ENCODE peak calls at places on chromosomes 5 and 9, in seven cellular contexts. U is SK-N-SH, Z is K562, P is HCT116, N is H1, C is HepG2, S is GM12878. I is an unnamed sample.

GRCh38 chr5:72353046-72353445 is 32.9 kb downstream of the PTCD2 start:
- DNase-seq in U (no peak), Z (no peak), P (no peak), N (no peak), C (no peak), S (no peak), I (no peak)

GRCh38 chr5:98763001-98763630 is 10.3 kb upstream of the RGMB start:
- DNase-seq in U (no peak), Z (no peak), P (no peak), N (no peak), C (no peak), S (no peak), I (no peak)

GRCh38 chr5:14752497-14753071 is 88.1 kb downstream of the OTULIN start:
- DNase-seq in U (no peak), Z (no peak), P (no peak), N (no peak), C (peak), S (no peak), I (no peak)

GRCh38 chr5:43304520-43304919 is 8.7 kb downstream of the HMGCS1 start:
- DNase-seq in U (no peak), Z (no peak), P (no peak), N (no peak), C (no peak), S (peak), I (no peak)

GRCh38 chr9:125850763-125851162 is 103.6 kb downstream of the PBX3 start:
- DNase-seq in U (no peak), Z (no peak), P (no peak), N (no peak), C (peak), S (no peak), I (no peak)

GRCh38 chr5:113358696-113359095 is 76.1 kb downstream of the TSSK1B start:
- DNase-seq in U (no peak), Z (no peak), P (no peak), N (no peak), C (no peak), S (no peak), I (no peak)

GRCh38 chr5:150639751-150640150 is 709 bp upstream of the SYNPO start:
- DNase-seq in U (no peak), Z (no peak), P (no peak), N (no peak), C (no peak), S (no peak), I (no peak)

GRCh38 chr5:135373747-135374515 is 25.1 kb downstream of the MACROH2A1 start:
- DNase-seq in U (no peak), Z (no peak), P (no peak), N (no peak), C (peak), S (no peak), I (no peak)

GRCh38 chr5:98770911-98771322 is 2.5 kb upstream of the RGMB start:
- DNase-seq in U (peak), Z (no peak), P (no peak), N (no peak), C (no peak), S (no peak), I (no peak)

GRCh38 chr9:116377179-116377790 is 223.7 kb downstream of the PAPPA start:
- DNase-seq in U (no peak), Z (no peak), P (peak), N (no peak), C (no peak), S (no peak), I (peak)

GRCh38 chr9:2231831-2232230 is 216.7 kb downstream of the SMARCA2 start:
- DNase-seq in U (no peak), Z (no peak), P (no peak), N (no peak), C (no peak), S (no peak), I (no peak)

GRCh38 chr9:34633851-34634550 is 3.6 kb downstream of the SIGMAR1 start:
- DNase-seq in U (peak), Z (peak), P (no peak), N (no peak), C (peak), S (no peak), I (peak)

GRCh38 chr9:16192403-16193017 is 639.7 kb downstream of the CCDC171 start:
- DNase-seq in U (no peak), Z (no peak), P (no peak), N (no peak), C (no peak), S (no peak), I (no peak)

GRCh38 chr5:140072812-140073211 is 29.7 kb upstream of the NRG2 start:
- DNase-seq in U (no peak), Z (no peak), P (no peak), N (no peak), C (no peak), S (no peak), I (no peak)

GRCh38 chr5:17415282-17415681 is 82.7 kb upstream of the TAF11L2 start:
- DNase-seq in U (no peak), Z (no peak), P (no peak), N (no peak), C (no peak), S (no peak), I (no peak)

GRCh38 chr5:13591621-13592020 is 352.9 kb downstream of the DNAH5 start:
- DNase-seq in U (no peak), Z (no peak), P (no peak), N (no peak), C (no peak), S (no peak), I (no peak)

GRCh38 chr9:34863426-34863825 is 94.7 kb upstream of the PHF24 start:
- DNase-seq in U (no peak), Z (no peak), P (no peak), N (no peak), C (no peak), S (no peak), I (no peak)

GRCh38 chr5:108148715-108149139 is 233.2 kb downstream of the FBXL17 start:
- DNase-seq in U (peak), Z (peak), P (no peak), N (no peak), C (peak), S (no peak), I (peak)

DNA sequence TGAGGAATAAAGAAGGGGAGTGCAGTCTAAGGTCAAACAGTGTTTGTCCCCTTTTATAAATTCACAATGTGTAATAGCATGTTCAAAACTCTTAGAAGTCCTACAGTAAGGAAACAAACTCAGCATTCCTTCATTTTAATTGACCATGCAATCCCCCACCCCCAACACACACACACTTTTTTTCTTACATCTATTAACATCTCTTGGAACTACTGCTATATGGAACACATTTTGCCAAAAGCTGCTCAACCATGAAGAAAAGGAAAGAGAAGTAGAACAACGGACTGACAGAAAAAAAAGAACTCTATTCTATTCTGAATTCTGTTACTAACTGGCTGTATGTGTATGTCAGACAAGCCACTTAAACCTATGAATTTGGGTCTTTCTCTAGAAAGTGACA is 2.8 kb upstream of the CTNNAL1 start:
- DNase-seq in U (no peak), Z (no peak), P (no peak), N (no peak), C (no peak), S (no peak), I (no peak)
- TF ChIP-seq SIN3A in U (no peak), Z (no peak), P (no peak), N (no peak), C (no peak), S (no peak), I (no peak)

GRCh38 chr9:132984202-132985062 is 5.9 kb downstream of the GFI1B start:
- DNase-seq in U (no peak), Z (peak), P (no peak), N (no peak), C (no peak), S (no peak), I (no peak)

GRCh38 chr9:132986114-132986513 is 7.6 kb downstream of the GFI1B start:
- DNase-seq in U (no peak), Z (no peak), P (no peak), N (no peak), C (no peak), S (no peak), I (no peak)

GRCh38 chr9:132986586-132986985 is 8.1 kb downstream of the GFI1B start:
- DNase-seq in U (no peak), Z (no peak), P (no peak), N (no peak), C (no peak), S (no peak), I (no peak)

GRCh38 chr9:132985063-132985350 is 6.5 kb downstream of the GFI1B start:
- DNase-seq in U (no peak), Z (no peak), P (no peak), N (no peak), C (no peak), S (no peak), I (no peak)

DNA sequence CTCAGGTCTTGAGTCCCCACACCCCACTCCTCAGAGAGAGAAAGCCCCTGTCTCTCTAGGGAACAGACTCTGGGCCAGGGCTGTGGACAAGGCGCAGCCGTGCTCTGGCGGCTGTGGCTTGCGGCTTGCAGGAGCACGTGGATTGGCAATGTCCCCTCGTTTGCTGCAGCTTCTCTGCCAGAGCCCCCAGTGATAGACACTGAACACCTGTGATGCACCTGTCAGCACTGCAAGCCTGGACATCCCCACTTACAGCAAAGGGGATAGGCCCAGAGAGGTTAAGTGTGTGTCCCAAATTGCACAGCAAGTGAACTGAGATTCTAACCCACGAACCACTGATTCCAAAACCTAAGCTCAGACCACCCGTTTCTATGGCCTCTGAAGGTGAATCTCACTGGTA is 7.0 kb downstream of the GFI1B start:
- DNase-seq in U (no peak), Z (no peak), P (no peak), N (no peak), C (no peak), S (no peak), I (no peak)
- TF ChIP-seq SIN3A in U (no peak), Z (no peak), P (no peak), N (no peak), C (no peak), S (no peak), I (no peak)

GRCh38 chr9:37053684-37054512 is 19.8 kb upstream of the PAX5 start:
- DNase-seq in U (no peak), Z (no peak), P (no peak), N (no peak), C (no peak), S (no peak), I (no peak)
- TF ChIP-seq SIN3A in U (no peak), Z (no peak), P (no peak), N (no peak), C (no peak), S (no peak), I (no peak)

GRCh38 chr5:149367249-149367971 is 9.6 kb downstream of the PCYOX1L start:
- DNase-seq in U (peak), Z (peak), P (peak), N (peak), C (peak), S (no peak), I (peak)
- TF ChIP-seq SIN3A in U (no peak), Z (no peak), P (no peak), N (no peak), C (no peak), S (no peak), I (no peak)

GRCh38 chr9:112764344-112764743 is 13.8 kb downstream of the SNX30 start:
- DNase-seq in U (no peak), Z (peak), P (no peak), N (no peak), C (peak), S (no peak), I (no peak)
- TF ChIP-seq SIN3A in U (no peak), Z (no peak), P (no peak), N (no peak), C (no peak), S (no peak), I (no peak)

I was measured in Panc1.